ENCODE peak calls at places on chromosome X, in eight cellular contexts. Z, X, V, E, T, S, Y and B are unnamed samples.

GRCh38 chrX:17591741-17592110 is 145.6 kb upstream of the SCML1 start:
- DNase-seq in E (no peak), X (no peak), Z (no peak), Y (no peak), S (no peak), T (no peak), V (no peak), B (no peak)

GRCh38 chrX:13440166-13440565 is 120.3 kb upstream of the ATXN3L start:
- DNase-seq in Z (peak), Y (no peak), X (no peak), S (no peak), V (no peak), T (no peak), E (no peak), B (no peak)

GRCh38 chrX:9997524-9997923 is 30.4 kb downstream of the CLDN34 start:
- DNase-seq in Y (peak), E (no peak), V (no peak), T (no peak), S (no peak), X (no peak), Z (no peak), B (no peak)

GRCh38 chrX:107537815-107538214 is 88.4 kb downstream of the FRMPD3 start:
- DNase-seq in Z (peak), Y (no peak), V (no peak), S (no peak), X (peak), T (no peak), E (peak), B (peak)

GRCh38 chrX:11395859-11396258 is 102.6 kb downstream of the AMELX start:
- DNase-seq in E (no peak), Y (no peak), V (no peak), Z (no peak), T (no peak), S (no peak), X (no peak), B (no peak)

GRCh38 chrX:114675365-114675764 is 91.5 kb downstream of the HTR2C start:
- DNase-seq in Y (no peak), T (no peak), Z (no peak), V (no peak), X (no peak), E (no peak), S (no peak), B (no peak)

GRCh38 chrX:77937291-77937690 is 26.8 kb downstream of the ATP7A start:
- DNase-seq in S (no peak), Y (no peak), E (no peak), X (no peak), T (no peak), Z (no peak), V (no peak), B (no peak)

GRCh38 chrX:56783450-56783831 is 54.4 kb downstream of the NBDY start:
- DNase-seq in T (peak), X (no peak), Y (no peak), Z (no peak), S (peak), E (peak), V (peak), B (peak)

GRCh38 chrX:48939417-48940228 is 17.8 kb downstream of the OTUD5 start:
- DNase-seq in X (no peak), S (no peak), V (no peak), T (no peak), Y (no peak), E (no peak), Z (no peak), B (no peak)

GRCh38 chrX:31251336-31251735 is 179.5 kb upstream of the FTHL17 start:
- DNase-seq in Z (no peak), S (no peak), V (no peak), Y (no peak), X (no peak), T (no peak), E (no peak), B (no peak)

GRCh38 chrX:112826020-112826419 is 14.6 kb downstream of the AMOT start:
- DNase-seq in T (no peak), E (no peak), X (no peak), V (no peak), S (no peak), Z (no peak), Y (no peak), B (no peak)

GRCh38 chrX:150463566-150463965 is 100.4 kb downstream of the MAMLD1 start:
- DNase-seq in S (no peak), T (no peak), X (no peak), Z (no peak), E (no peak), V (no peak), Y (no peak), B (no peak)

GRCh38 chrX:110395877-110396276 is 37.2 kb downstream of the RTL9 start:
- DNase-seq in Y (no peak), T (no peak), E (no peak), Z (no peak), V (no peak), S (no peak), X (no peak), B (no peak)

GRCh38 chrX:110081740-110082139 is 78.8 kb downstream of the TMEM164 start:
- DNase-seq in Y (no peak), E (no peak), T (peak), V (no peak), X (no peak), S (no peak), Z (no peak), B (peak)